ENCODE peak calls at places on chromosomes 1 and 21, in ten cellular contexts. J is EL; I is stimulated activated CD8-positive, alpha-beta memory T cell treated with anti-CD3 and anti-CD28 coated beads, Interleukin-4, amount 100 ng/mL, for 24 hours; H is iris pigment epithelial cell; F is iPS-NIHi11; D is SHP77; B is posterior vena cava; P is activated T-cell treated with anti-CD3 and anti-CD28 coated beads for 1 hour; N is 8988T; C is GDM1. U is an unnamed sample.

GRCh38 chr21:46001821-46002681 is 20.5 kb downstream of the COL6A1 start:
- DNase-seq in J (no peak), I (no peak), H (no peak), F (peak), D (no peak), B (peak), P (no peak), N (no peak), C (no peak), U (no peak)

GRCh38 chr1:31051611-31052010 is 13.9 kb downstream of the PUM1 start:
- DNase-seq in J (no peak), I (no peak), H (no peak), F (no peak), D (no peak), B (no peak), P (no peak), N (no peak), C (no peak), U (no peak)

GRCh38 chr1:41631154-41631553 is 146.7 kb upstream of the EDN2 start:
- DNase-seq in J (no peak), I (no peak), H (no peak), F (no peak), D (no peak), B (no peak), P (no peak), N (no peak), C (no peak), U (no peak)

GRCh38 chr1:119956306-119956705 is 60.0 kb upstream of the ADAM30 start:
- DNase-seq in J (no peak), I (no peak), H (peak), F (no peak), D (no peak), B (no peak), P (no peak), N (no peak), C (no peak), U (no peak)

GRCh38 chr1:206979379-206980043 is 9.3 kb upstream of the FCAMR start:
- DNase-seq in J (peak), I (no peak), H (peak), F (peak), D (peak), B (no peak), P (no peak), N (no peak), C (no peak), U (no peak)

GRCh38 chr21:44969066-44969649 is 29.3 kb downstream of the SLX9 start:
- DNase-seq in J (no peak), I (no peak), H (no peak), F (no peak), D (no peak), B (no peak), P (no peak), N (no peak), C (no peak), U (no peak)

GRCh38 chr1:53899708-53900107 is 5.7 kb downstream of the DIO1 start:
- DNase-seq in J (no peak), I (no peak), H (no peak), F (no peak), D (no peak), B (no peak), P (no peak), N (no peak), C (no peak), U (no peak)

GRCh38 chr1:27536767-27537166 is 46.8 kb upstream of the WASF2 start:
- DNase-seq in J (peak), I (no peak), H (peak), F (peak), D (peak), B (no peak), P (no peak), N (no peak), C (no peak), U (no peak)

GRCh38 chr1:29655145-29655544 is 418.8 kb downstream of the PTPRU start:
- DNase-seq in J (no peak), I (no peak), H (no peak), F (no peak), D (peak), B (peak), P (no peak), N (no peak), C (no peak), U (no peak)

GRCh38 chr1:23343246-23344110 is 606 bp downstream of the HNRNPR start:
- DNase-seq in J (peak), I (peak), H (peak), F (peak), D (peak), B (no peak), P (peak), N (no peak), C (no peak), U (no peak)

GRCh38 chr1:210917560-210918214 is 216.3 kb downstream of the KCNH1 start:
- DNase-seq in J (no peak), I (no peak), H (no peak), F (no peak), D (no peak), B (no peak), P (no peak), N (no peak), C (no peak), U (no peak)

GRCh38 chr1:205920861-205921558 is 22.2 kb downstream of the SLC26A9 start:
- DNase-seq in J (no peak), I (no peak), H (no peak), F (no peak), D (no peak), B (no peak), P (no peak), N (no peak), C (no peak), U (no peak)

GRCh38 chr1:6108937-6109636 is 63.4 kb downstream of the KCNAB2 start:
- DNase-seq in J (peak), I (peak), H (peak), F (peak), D (peak), B (no peak), P (no peak), N (peak), C (no peak), U (no peak)

GRCh38 chr21:45699966-45700365 is 56.4 kb downstream of the PCBP3 start:
- DNase-seq in J (peak), I (no peak), H (no peak), F (no peak), D (no peak), B (no peak), P (no peak), N (no peak), C (no peak), U (no peak)

GRCh38 chr1:47437518-47438320 is at the start of gene FOXD2:
- DNase-seq in J (peak), I (peak), H (peak), F (peak), D (peak), B (peak), P (peak), N (peak), C (peak), U (peak)

GRCh38 chr1:4045397-4046010 is 145.4 kb upstream of the C1orf174 start:
- DNase-seq in J (no peak), I (no peak), H (no peak), F (no peak), D (no peak), B (no peak), P (no peak), N (no peak), C (no peak), U (no peak)